ENCODE peak calls at places on chromosomes 1 and 21, in nine cellular contexts. One of them, this sample, is unnamed.
A peak's percentile ranks its signal among the peaks of the same experiment; 100 is the strongest.

GRCh38 chr1:198153103-198153502 is 3.7 kb upstream of the NEK7 start:
- DNase-seq in uterus: no peak
- DNase-seq in foreskin keratinocyte: no peak
- DNase-seq in HL-60: no peak
- DNase-seq in effector memory CD4-positive, alpha-beta T cell: no peak
- DNase-seq in stomach: no peak
- DNase-seq in coronary artery: no peak
- DNase-seq in OCI-LY7: no peak
- DNase-seq in PC-9: no peak
- DNase-seq in this sample: no peak

GRCh38 chr1:24925082-24925779 is 4.8 kb downstream of the RUNX3 start:
- DNase-seq in uterus: no peak
- DNase-seq in foreskin keratinocyte: no peak
- DNase-seq in HL-60: no peak
- DNase-seq in effector memory CD4-positive, alpha-beta T cell: peak; percentile 90
- DNase-seq in stomach: no peak
- DNase-seq in coronary artery: no peak
- DNase-seq in OCI-LY7: no peak
- DNase-seq in PC-9: no peak
- DNase-seq in this sample: no peak

GRCh38 chr1:233172201-233172600 is 123.3 kb downstream of the PCNX2 start:
- DNase-seq in uterus: no peak
- DNase-seq in foreskin keratinocyte: no peak
- DNase-seq in HL-60: peak; percentile 3
- DNase-seq in effector memory CD4-positive, alpha-beta T cell: no peak
- DNase-seq in stomach: no peak
- DNase-seq in coronary artery: no peak
- DNase-seq in OCI-LY7: no peak
- DNase-seq in PC-9: no peak
- DNase-seq in this sample: no peak

GRCh38 chr1:11525516-11525915 is 46.6 kb downstream of the DISP3 start:
- DNase-seq in uterus: no peak
- DNase-seq in foreskin keratinocyte: no peak
- DNase-seq in HL-60: no peak
- DNase-seq in effector memory CD4-positive, alpha-beta T cell: no peak
- DNase-seq in stomach: no peak
- DNase-seq in coronary artery: no peak
- DNase-seq in OCI-LY7: no peak
- DNase-seq in PC-9: no peak
- DNase-seq in this sample: no peak

GRCh38 chr1:91564888-91565700 is 64.4 kb downstream of the CDC7 start:
- DNase-seq in uterus: no peak
- DNase-seq in foreskin keratinocyte: peak; percentile 96
- DNase-seq in HL-60: no peak
- DNase-seq in effector memory CD4-positive, alpha-beta T cell: no peak
- DNase-seq in stomach: no peak
- DNase-seq in coronary artery: no peak
- DNase-seq in OCI-LY7: no peak
- DNase-seq in PC-9: no peak
- DNase-seq in this sample: no peak

GRCh38 chr1:55044617-55045397 is 5.5 kb downstream of the PCSK9 start:
- DNase-seq in uterus: no peak
- DNase-seq in foreskin keratinocyte: no peak
- DNase-seq in HL-60: no peak
- DNase-seq in effector memory CD4-positive, alpha-beta T cell: no peak
- DNase-seq in stomach: no peak
- DNase-seq in coronary artery: no peak
- DNase-seq in OCI-LY7: no peak
- DNase-seq in PC-9: no peak
- DNase-seq in this sample: no peak

GRCh38 chr1:236534164-236534651 is 10.4 kb downstream of the LGALS8 start:
- DNase-seq in uterus: no peak
- DNase-seq in foreskin keratinocyte: peak; percentile 63
- DNase-seq in HL-60: no peak
- DNase-seq in effector memory CD4-positive, alpha-beta T cell: peak; percentile 14
- DNase-seq in stomach: no peak
- DNase-seq in coronary artery: no peak
- DNase-seq in OCI-LY7: no peak
- DNase-seq in PC-9: no peak
- DNase-seq in this sample: peak; percentile 37

GRCh38 chr1:116817582-116818064 is 63.4 kb downstream of the CD2 start:
- DNase-seq in uterus: no peak
- DNase-seq in foreskin keratinocyte: peak; percentile 63
- DNase-seq in HL-60: peak; percentile 63
- DNase-seq in effector memory CD4-positive, alpha-beta T cell: peak; percentile 57
- DNase-seq in stomach: peak; percentile 32
- DNase-seq in coronary artery: no peak
- DNase-seq in OCI-LY7: peak; percentile 81
- DNase-seq in PC-9: peak; percentile 52
- DNase-seq in this sample: peak; percentile 16

GRCh38 chr1:169595764-169596711 is 9.8 kb upstream of the F5 start:
- DNase-seq in uterus: no peak
- DNase-seq in foreskin keratinocyte: peak; percentile 71
- DNase-seq in HL-60: no peak
- DNase-seq in effector memory CD4-positive, alpha-beta T cell: no peak
- DNase-seq in stomach: no peak
- DNase-seq in coronary artery: no peak
- DNase-seq in OCI-LY7: no peak
- DNase-seq in PC-9: no peak
- DNase-seq in this sample: no peak

GRCh38 chr1:91766883-91767282 is 119.1 kb downstream of the TGFBR3 start:
- DNase-seq in uterus: no peak
- DNase-seq in foreskin keratinocyte: no peak
- DNase-seq in HL-60: no peak
- DNase-seq in effector memory CD4-positive, alpha-beta T cell: no peak
- DNase-seq in stomach: no peak
- DNase-seq in coronary artery: no peak
- DNase-seq in OCI-LY7: no peak
- DNase-seq in PC-9: no peak
- DNase-seq in this sample: no peak

GRCh38 chr21:41960386-41960785 is 6.6 kb upstream of the C2CD2 start:
- DNase-seq in uterus: no peak
- DNase-seq in foreskin keratinocyte: no peak
- DNase-seq in HL-60: no peak
- DNase-seq in effector memory CD4-positive, alpha-beta T cell: no peak
- DNase-seq in stomach: no peak
- DNase-seq in coronary artery: no peak
- DNase-seq in OCI-LY7: no peak
- DNase-seq in PC-9: no peak
- DNase-seq in this sample: no peak

GRCh38 chr1:209443361-209443931 is 140.1 kb upstream of the CAMK1G start:
- DNase-seq in uterus: no peak
- DNase-seq in foreskin keratinocyte: peak; percentile 37
- DNase-seq in HL-60: no peak
- DNase-seq in effector memory CD4-positive, alpha-beta T cell: no peak
- DNase-seq in stomach: no peak
- DNase-seq in coronary artery: no peak
- DNase-seq in OCI-LY7: no peak
- DNase-seq in PC-9: no peak
- DNase-seq in this sample: no peak

GRCh38 chr1:215128514-215128913 is 46.0 kb downstream of the KCNK2 start:
- DNase-seq in uterus: no peak
- DNase-seq in foreskin keratinocyte: no peak
- DNase-seq in HL-60: no peak
- DNase-seq in effector memory CD4-positive, alpha-beta T cell: no peak
- DNase-seq in stomach: no peak
- DNase-seq in coronary artery: no peak
- DNase-seq in OCI-LY7: no peak
- DNase-seq in PC-9: no peak
- DNase-seq in this sample: no peak

GRCh38 chr1:219113261-219113660 is 60.4 kb upstream of the LYPLAL1 start:
- DNase-seq in uterus: no peak
- DNase-seq in foreskin keratinocyte: no peak
- DNase-seq in HL-60: no peak
- DNase-seq in effector memory CD4-positive, alpha-beta T cell: no peak
- DNase-seq in stomach: no peak
- DNase-seq in coronary artery: no peak
- DNase-seq in OCI-LY7: no peak
- DNase-seq in PC-9: no peak
- DNase-seq in this sample: no peak

GRCh38 chr1:43269627-43270375 is at the start of gene TMEM125:
- DNase-seq in uterus: no peak
- DNase-seq in foreskin keratinocyte: no peak
- DNase-seq in HL-60: no peak
- DNase-seq in effector memory CD4-positive, alpha-beta T cell: no peak
- DNase-seq in stomach: peak; percentile 59
- DNase-seq in coronary artery: peak; percentile 14
- DNase-seq in OCI-LY7: no peak
- DNase-seq in PC-9: peak; percentile 27
- DNase-seq in this sample: no peak

GRCh38 chr1:174800951-174801350 is 198.8 kb upstream of the CACYBP start:
- DNase-seq in uterus: no peak
- DNase-seq in foreskin keratinocyte: no peak
- DNase-seq in HL-60: no peak
- DNase-seq in effector memory CD4-positive, alpha-beta T cell: no peak
- DNase-seq in stomach: no peak
- DNase-seq in coronary artery: no peak
- DNase-seq in OCI-LY7: peak; percentile 24
- DNase-seq in PC-9: no peak
- DNase-seq in this sample: no peak

GRCh38 chr1:101166583-101167120 is 70.2 kb upstream of the S1PR1 start:
- DNase-seq in uterus: no peak
- DNase-seq in foreskin keratinocyte: no peak
- DNase-seq in HL-60: no peak
- DNase-seq in effector memory CD4-positive, alpha-beta T cell: no peak
- DNase-seq in stomach: no peak
- DNase-seq in coronary artery: no peak
- DNase-seq in OCI-LY7: no peak
- DNase-seq in PC-9: no peak
- DNase-seq in this sample: no peak

GRCh38 chr1:167246971-167247370 is 26.3 kb downstream of the POU2F1 start:
- DNase-seq in uterus: no peak
- DNase-seq in foreskin keratinocyte: no peak
- DNase-seq in HL-60: no peak
- DNase-seq in effector memory CD4-positive, alpha-beta T cell: no peak
- DNase-seq in stomach: no peak
- DNase-seq in coronary artery: no peak
- DNase-seq in OCI-LY7: peak; percentile 21
- DNase-seq in PC-9: no peak
- DNase-seq in this sample: no peak

GRCh38 chr1:230090194-230090711 is 23.2 kb downstream of the GALNT2 start:
- DNase-seq in uterus: no peak
- DNase-seq in foreskin keratinocyte: no peak
- DNase-seq in HL-60: no peak
- DNase-seq in effector memory CD4-positive, alpha-beta T cell: no peak
- DNase-seq in stomach: no peak
- DNase-seq in coronary artery: no peak
- DNase-seq in OCI-LY7: no peak
- DNase-seq in PC-9: peak; percentile 33
- DNase-seq in this sample: no peak

DNA sequence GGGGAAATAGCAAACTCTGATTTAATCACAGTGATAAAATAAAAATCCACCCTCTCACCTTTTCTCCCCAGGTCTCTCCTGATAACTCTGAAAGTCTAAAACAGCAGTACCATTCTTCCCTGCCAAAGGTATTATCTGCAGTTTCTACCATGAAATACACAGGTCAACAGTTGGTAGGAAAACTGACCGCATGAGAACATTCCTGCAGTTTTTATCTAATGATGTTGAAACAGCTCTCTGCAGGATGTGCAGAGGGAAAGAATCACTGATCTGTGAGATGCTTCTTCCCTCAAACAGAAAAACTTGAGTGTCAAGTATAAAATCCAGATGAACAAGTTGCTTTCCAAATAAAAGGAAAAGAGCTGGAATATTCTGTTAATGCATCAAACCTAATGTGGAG is 39.1 kb downstream of the KCNJ6 start:
- DNase-seq in uterus: no peak
- DNase-seq in foreskin keratinocyte: no peak
- DNase-seq in HL-60: no peak
- DNase-seq in effector memory CD4-positive, alpha-beta T cell: no peak
- DNase-seq in stomach: no peak
- DNase-seq in coronary artery: no peak
- DNase-seq in OCI-LY7: no peak
- DNase-seq in PC-9: no peak
- DNase-seq in this sample: no peak
- H3K27ac ChIP-seq in uterus: no peak overlapping the region
- H3K27ac ChIP-seq in foreskin keratinocyte: no peak overlapping the region
- H3K27ac ChIP-seq in HL-60: no peak overlapping the region
- H3K27ac ChIP-seq in effector memory CD4-positive, alpha-beta T cell: no peak overlapping the region
- H3K27ac ChIP-seq in stomach: no peak overlapping the region
- H3K27ac ChIP-seq in coronary artery: no peak overlapping the region
- H3K27ac ChIP-seq in OCI-LY7: no peak overlapping the region
- H3K27ac ChIP-seq in PC-9: no peak overlapping the region
- H3K27ac ChIP-seq in this sample: no peak overlapping the region

GRCh38 chr1:48019714-48020315 is 22.6 kb upstream of the TRABD2B start:
- DNase-seq in uterus: no peak
- DNase-seq in foreskin keratinocyte: peak; percentile 20
- DNase-seq in HL-60: no peak
- DNase-seq in effector memory CD4-positive, alpha-beta T cell: no peak
- DNase-seq in stomach: no peak
- DNase-seq in coronary artery: peak; percentile 95
- DNase-seq in OCI-LY7: no peak
- DNase-seq in PC-9: no peak
- DNase-seq in this sample: no peak
- H3K27ac ChIP-seq in uterus: no peak overlapping the region
- H3K27ac ChIP-seq in foreskin keratinocyte: no peak overlapping the region
- H3K27ac ChIP-seq in HL-60: no peak overlapping the region
- H3K27ac ChIP-seq in effector memory CD4-positive, alpha-beta T cell: no peak overlapping the region
- H3K27ac ChIP-seq in stomach: no peak overlapping the region
- H3K27ac ChIP-seq in coronary artery: peak overlapping the region; percentile 85
- H3K27ac ChIP-seq in OCI-LY7: no peak overlapping the region
- H3K27ac ChIP-seq in PC-9: no peak overlapping the region
- H3K27ac ChIP-seq in this sample: peak overlapping the region; percentile 77

DNA sequence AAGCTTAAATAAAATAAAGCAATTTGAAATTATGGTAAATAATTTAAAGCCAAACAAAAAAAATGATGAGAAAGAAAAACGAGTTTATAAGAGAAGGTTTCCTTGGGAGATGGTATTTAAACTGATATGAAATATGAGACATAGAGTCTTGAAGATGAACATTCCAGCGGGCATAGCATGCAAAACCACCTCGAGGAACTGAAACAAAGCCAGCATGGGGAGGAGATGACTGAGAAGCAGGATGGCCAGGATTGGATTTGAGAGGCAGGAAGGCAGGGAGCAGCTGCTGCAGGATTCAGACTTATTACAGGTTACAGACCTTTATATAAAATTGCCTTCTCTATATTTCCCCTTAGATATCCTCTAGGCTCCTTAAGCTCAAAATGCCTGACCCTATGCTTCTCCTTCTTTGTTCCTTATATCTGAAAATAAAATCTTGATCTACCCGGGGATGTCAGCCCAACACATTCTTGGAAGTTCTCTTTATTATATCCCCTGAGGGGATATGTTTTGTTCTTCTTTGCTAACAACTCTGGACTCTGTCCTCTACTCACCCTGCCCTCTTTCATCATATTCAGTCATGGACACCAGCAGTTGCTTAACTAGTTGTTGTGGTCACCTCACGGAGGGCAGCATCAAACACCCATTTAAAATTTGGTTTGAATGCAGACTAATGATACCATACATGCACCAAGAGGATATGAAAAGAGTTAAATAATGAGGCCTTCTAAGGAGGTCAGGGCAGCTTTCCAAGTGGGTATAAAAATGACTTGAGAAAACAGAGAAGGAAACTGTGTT is 719.1 kb upstream of the B3GALT2 start:
- DNase-seq in uterus: no peak
- DNase-seq in foreskin keratinocyte: peak; percentile 58
- DNase-seq in HL-60: no peak
- DNase-seq in effector memory CD4-positive, alpha-beta T cell: no peak
- DNase-seq in stomach: no peak
- DNase-seq in coronary artery: no peak
- DNase-seq in OCI-LY7: no peak
- DNase-seq in PC-9: peak; percentile 32
- DNase-seq in this sample: no peak
- H3K27ac ChIP-seq in uterus: no peak overlapping the region
- H3K27ac ChIP-seq in foreskin keratinocyte: no peak overlapping the region
- H3K27ac ChIP-seq in HL-60: no peak overlapping the region
- H3K27ac ChIP-seq in effector memory CD4-positive, alpha-beta T cell: no peak overlapping the region
- H3K27ac ChIP-seq in stomach: no peak overlapping the region
- H3K27ac ChIP-seq in coronary artery: no peak overlapping the region
- H3K27ac ChIP-seq in OCI-LY7: no peak overlapping the region
- H3K27ac ChIP-seq in PC-9: no peak overlapping the region
- H3K27ac ChIP-seq in this sample: no peak overlapping the region

GRCh38 chr21:46203203-46203600 is 18.9 kb upstream of the SPATC1L start:
- DNase-seq in uterus: no peak
- DNase-seq in foreskin keratinocyte: no peak
- DNase-seq in HL-60: no peak
- DNase-seq in effector memory CD4-positive, alpha-beta T cell: no peak
- DNase-seq in stomach: no peak
- DNase-seq in coronary artery: no peak
- DNase-seq in OCI-LY7: no peak
- DNase-seq in PC-9: no peak
- DNase-seq in this sample: no peak
- H3K27ac ChIP-seq in uterus: no peak overlapping the region
- H3K27ac ChIP-seq in foreskin keratinocyte: no peak overlapping the region
- H3K27ac ChIP-seq in HL-60: no peak overlapping the region
- H3K27ac ChIP-seq in effector memory CD4-positive, alpha-beta T cell: no peak overlapping the region
- H3K27ac ChIP-seq in stomach: no peak overlapping the region
- H3K27ac ChIP-seq in coronary artery: no peak overlapping the region
- H3K27ac ChIP-seq in OCI-LY7: no peak overlapping the region
- H3K27ac ChIP-seq in PC-9: no peak overlapping the region
- H3K27ac ChIP-seq in this sample: no peak overlapping the region

This sample was measured in epithelial cell of prostate.